ENCODE peak calls at places on chromosomes 12 and 14, in six cellular contexts. S is H9, D is GM23338, O is HCT116, K is fibroblast of lung, E is endothelial cell of umbilical vein. X is an unnamed sample.

GRCh38 chr12:32561931-32562341 is 117.2 kb upstream of the DNM1L start:
- DNase-seq in S (no peak), D (no peak), O (no peak), K (no peak), E (peak; percentile 35), X (no peak)

GRCh38 chr14:59583755-59584154 is 7.1 kb upstream of the CCDC175 start:
- DNase-seq in S (peak; percentile 45), D (peak; percentile 24), O (no peak), K (peak; percentile 25), E (no peak), X (no peak)

GRCh38 chr14:53599221-53599945 is 357.2 kb downstream of the BMP4 start:
- DNase-seq in S (no peak), D (peak; percentile 44), O (no peak), K (no peak), E (no peak), X (no peak)

GRCh38 chr12:51953011-51953568 is 1.6 kb downstream of the ACVR1B start:
- DNase-seq in S (no peak), D (no peak), O (no peak), K (no peak), E (peak; percentile 45), X (no peak)

GRCh38 chr12:83224012-83224411 is 537.3 kb downstream of the TMTC2 start:
- DNase-seq in S (no peak), D (peak; percentile 4), O (no peak), K (no peak), E (no peak), X (no peak)

GRCh38 chr14:75970989-75971388 is 10.8 kb downstream of the TGFB3 start:
- DNase-seq in S (no peak), D (peak; percentile 24), O (no peak), K (no peak), E (no peak), X (no peak)

GRCh38 chr14:58258156-58258555 is 13.5 kb downstream of the PSMA3 start:
- DNase-seq in S (no peak), D (peak; percentile 25), O (no peak), K (no peak), E (no peak), X (no peak)

GRCh38 chr12:92010368-92010767 is 135.3 kb downstream of the BTG1 start:
- DNase-seq in S (no peak), D (no peak), O (no peak), K (no peak), E (no peak), X (no peak)

GRCh38 chr14:51821822-51822221 is 38.6 kb upstream of the GNG2 start:
- DNase-seq in S (no peak), D (no peak), O (no peak), K (peak; percentile 83), E (no peak), X (no peak)

GRCh38 chr14:91015435-91015834 is 45.0 kb downstream of the RPS6KA5 start:
- DNase-seq in S (no peak), D (no peak), O (no peak), K (no peak), E (peak; percentile 17), X (no peak)
- H4K20me1 ChIP-seq in S (no peaks in the 10 kb centered on the region), D (no peaks in the 10 kb centered on the region), O (no peaks in the 10 kb centered on the region), K (no peaks in the 10 kb centered on the region), E (peaks cover 2% of the 10 kb centered on the region), X (no peaks in the 10 kb centered on the region)

DNA sequence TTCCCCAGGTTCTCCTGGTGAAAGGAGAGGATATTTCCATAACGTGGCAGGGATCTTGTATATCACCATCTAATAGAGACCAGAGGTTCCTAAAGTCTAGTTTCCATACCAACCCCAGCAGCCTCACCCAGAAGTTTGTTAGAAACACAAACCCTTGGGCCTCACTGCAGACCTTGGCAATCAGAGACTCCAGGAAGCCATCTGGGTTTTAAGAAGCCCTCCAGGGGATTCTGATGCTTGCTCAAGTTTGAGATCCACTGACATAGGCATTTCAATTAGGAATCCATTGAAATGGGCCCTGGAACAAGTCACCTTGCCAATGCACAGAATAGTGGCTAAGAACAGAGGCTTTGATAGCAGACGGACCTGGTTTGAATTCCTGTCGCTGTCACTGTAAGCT is 2.2 kb upstream of the CMKLR1 start:
- DNase-seq in S (no peak), D (no peak), O (no peak), K (no peak), E (no peak), X (no peak)
- H3K27me3 ChIP-seq in S (no peaks in the 10 kb centered on the region), D (no peaks in the 10 kb centered on the region), O (peaks cover 4% of the 10 kb centered on the region), K (peaks cover 5% of the 10 kb centered on the region), E (peaks cover 24% of the 10 kb centered on the region), X (peaks cover 40% of the 10 kb centered on the region)

GRCh38 chr12:116666305-116666673 is 71.6 kb downstream of the SPRING1 start:
- DNase-seq in S (no peak), D (peak; percentile 35), O (no peak), K (no peak), E (no peak), X (no peak)

GRCh38 chr12:116672010-116672409 is 65.9 kb downstream of the SPRING1 start:
- DNase-seq in S (no peak), D (no peak), O (no peak), K (no peak), E (no peak), X (no peak)

GRCh38 chr12:116665666-116666304 is 72.1 kb downstream of the SPRING1 start:
- DNase-seq in S (no peak), D (peak; percentile 61), O (no peak), K (no peak), E (no peak), X (no peak)

GRCh38 chr12:116670859-116671258 is 67.0 kb downstream of the SPRING1 start:
- DNase-seq in S (no peak), D (no peak), O (no peak), K (no peak), E (no peak), X (no peak)

DNA sequence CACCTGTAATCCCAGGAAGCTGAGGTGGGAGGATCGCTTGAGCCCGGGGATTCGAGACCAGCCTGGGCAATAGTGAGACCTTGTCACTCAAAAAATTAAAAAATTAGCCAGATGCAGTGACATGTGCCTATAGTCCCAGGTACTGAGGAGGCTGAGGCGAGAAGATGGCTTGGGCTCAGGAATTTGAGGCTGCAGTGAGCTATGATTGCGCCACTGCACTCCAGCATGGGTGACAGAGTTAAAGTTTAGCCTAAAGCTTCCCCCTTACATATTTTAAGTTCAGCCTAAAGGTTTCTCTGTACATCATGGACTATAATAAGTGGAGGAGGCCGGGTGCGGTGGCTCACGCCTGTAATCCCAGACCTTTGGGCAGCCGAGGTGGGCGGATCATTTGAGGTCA is 70.1 kb downstream of the SPRING1 start:
- DNase-seq in S (no peak), D (no peak), O (no peak), K (no peak), E (no peak), X (no peak)
- H4K20me1 ChIP-seq in S (no peaks in the 10 kb centered on the region), D (no peaks in the 10 kb centered on the region), O (no peaks in the 10 kb centered on the region), K (no peaks in the 10 kb centered on the region), E (no peaks in the 10 kb centered on the region), X (no peaks in the 10 kb centered on the region)

GRCh38 chr14:104595911-104596450 is 8.6 kb downstream of the TMEM179 start:
- DNase-seq in S (no peak), D (no peak), O (no peak), K (no peak), E (no peak), X (no peak)
- H3K27me3 ChIP-seq in S (no peaks in the 10 kb centered on the region), D (no peaks in the 10 kb centered on the region), O (no peaks in the 10 kb centered on the region), K (no peaks in the 10 kb centered on the region), E (no peaks in the 10 kb centered on the region), X (no peaks in the 10 kb centered on the region)

GRCh38 chr12:54007538-54008259 is 1.1 kb upstream of the HOXC8 start:
- DNase-seq in S (no peak), D (no peak), O (no peak), K (no peak), E (no peak), X (no peak)
- H4K20me1 ChIP-seq in S (no peaks in the 10 kb centered on the region), D (peaks cover 24% of the 10 kb centered on the region), O (no peaks in the 10 kb centered on the region), K (no peaks in the 10 kb centered on the region), E (no peaks in the 10 kb centered on the region), X (no peaks in the 10 kb centered on the region)

GRCh38 chr14:36522972-36523685 is 3.1 kb upstream of the NKX2-1 start:
- DNase-seq in S (no peak), D (peak; percentile 40), O (no peak), K (no peak), E (no peak), X (no peak)
- H3K27me3 ChIP-seq in S (peaks cover 91% of the 10 kb centered on the region), D (peaks cover 100% of the 10 kb centered on the region), O (no peaks in the 10 kb centered on the region), K (peaks cover 69% of the 10 kb centered on the region), E (peaks cover 87% of the 10 kb centered on the region), X (peaks cover 3% of the 10 kb centered on the region)

DNA sequence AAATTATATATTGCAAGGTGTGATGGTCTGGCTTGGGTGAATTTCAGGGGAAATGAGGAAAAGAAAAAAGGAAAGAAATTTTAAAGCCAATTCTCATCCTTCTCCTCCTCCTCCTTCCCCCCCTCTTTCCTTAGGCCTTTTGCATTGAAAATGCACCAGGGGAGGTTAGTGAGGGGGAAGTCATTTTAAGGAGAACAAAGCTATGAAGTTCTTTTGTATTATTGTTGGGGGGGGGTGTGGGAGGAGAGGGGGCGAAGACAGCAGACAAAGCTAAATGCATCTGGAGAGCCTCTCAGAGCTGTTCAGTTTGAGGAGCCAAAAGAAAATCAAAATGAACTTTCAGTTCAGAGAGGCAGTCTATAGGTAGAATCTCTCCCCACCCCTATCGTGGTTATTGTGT is 1.9 kb downstream of the HOXC4 start:
- DNase-seq in S (no peak), D (no peak), O (no peak), K (no peak), E (no peak), X (no peak)
- H4K20me1 ChIP-seq in S (no peaks in the 10 kb centered on the region), D (peaks cover 29% of the 10 kb centered on the region), O (no peaks in the 10 kb centered on the region), K (no peaks in the 10 kb centered on the region), E (no peaks in the 10 kb centered on the region), X (no peaks in the 10 kb centered on the region)